ENCODE peak calls at places on chromosomes 4 and X, in eight cellular contexts. One of them, this sample, is unnamed.
A peak's percentile ranks its signal among the peaks of the same experiment; 100 is the strongest.

GRCh38 chr4:140635606-140636005 is 66.8 kb upstream of the UCP1 start:
- DNase-seq in MM.1S: no peak
- DNase-seq in PC-3: peak; percentile 69
- DNase-seq in IMR-90: no peak
- DNase-seq in PC-9: peak; percentile 75
- DNase-seq in SK-N-SH: no peak
- DNase-seq in H9: peak; percentile 44
- DNase-seq in fibroblast of lung: peak; percentile 64
- DNase-seq in this sample: peak; percentile 42

GRCh38 chr4:7844247-7844991 is 95.2 kb downstream of the AFAP1 start:
- DNase-seq in H9: peak; percentile 88
- DNase-seq in IMR-90: peak; percentile 99
- DNase-seq in PC-9: peak; percentile 67
- DNase-seq in MM.1S: peak; percentile 44
- DNase-seq in fibroblast of lung: peak; percentile 100
- DNase-seq in PC-3: peak; percentile 89
- DNase-seq in SK-N-SH: peak; percentile 73
- DNase-seq in this sample: peak; percentile 99

GRCh38 chr4:111781611-111782010 is 363.6 kb upstream of the FAM241A start:
- DNase-seq in PC-9: peak; percentile 40
- DNase-seq in H9: no peak
- DNase-seq in MM.1S: no peak
- DNase-seq in IMR-90: no peak
- DNase-seq in PC-3: peak; percentile 64
- DNase-seq in SK-N-SH: no peak
- DNase-seq in fibroblast of lung: peak; percentile 7
- DNase-seq in this sample: no peak

GRCh38 chr4:182560358-182560757 is 317.2 kb downstream of the TENM3 start:
- DNase-seq in PC-9: no peak
- DNase-seq in IMR-90: peak; percentile 76
- DNase-seq in fibroblast of lung: peak; percentile 77
- DNase-seq in H9: peak; percentile 88
- DNase-seq in MM.1S: no peak
- DNase-seq in PC-3: no peak
- DNase-seq in SK-N-SH: no peak
- DNase-seq in this sample: peak; percentile 65

GRCh38 chrX:149036086-149036485 is 469.0 kb downstream of the IDS start:
- DNase-seq in fibroblast of lung: no peak
- DNase-seq in PC-3: no peak
- DNase-seq in PC-9: no peak
- DNase-seq in SK-N-SH: no peak
- DNase-seq in H9: no peak
- DNase-seq in IMR-90: no peak
- DNase-seq in MM.1S: no peak
- DNase-seq in this sample: no peak

GRCh38 chrX:125096469-125096868 is 223.2 kb upstream of the TEX13C start:
- DNase-seq in SK-N-SH: no peak
- DNase-seq in MM.1S: no peak
- DNase-seq in fibroblast of lung: no peak
- DNase-seq in H9: no peak
- DNase-seq in PC-3: no peak
- DNase-seq in IMR-90: no peak
- DNase-seq in PC-9: no peak
- DNase-seq in this sample: no peak

GRCh38 chr4:167084326-167084725 is 150.0 kb downstream of the SPOCK3 start:
- DNase-seq in IMR-90: no peak
- DNase-seq in SK-N-SH: no peak
- DNase-seq in H9: no peak
- DNase-seq in MM.1S: no peak
- DNase-seq in fibroblast of lung: no peak
- DNase-seq in PC-3: no peak
- DNase-seq in PC-9: no peak
- DNase-seq in this sample: no peak

GRCh38 chrX:40573763-40574162 is 7.0 kb upstream of the ATP6AP2 start:
- DNase-seq in MM.1S: peak; percentile 37
- DNase-seq in H9: peak; percentile 43
- DNase-seq in PC-3: peak; percentile 50
- DNase-seq in PC-9: peak; percentile 10
- DNase-seq in fibroblast of lung: no peak
- DNase-seq in SK-N-SH: no peak
- DNase-seq in IMR-90: peak; percentile 11
- DNase-seq in this sample: no peak

GRCh38 chr4:147355849-147356248 is 125.0 kb upstream of the EDNRA start:
- DNase-seq in IMR-90: peak; percentile 97
- DNase-seq in PC-9: no peak
- DNase-seq in H9: no peak
- DNase-seq in MM.1S: no peak
- DNase-seq in SK-N-SH: no peak
- DNase-seq in fibroblast of lung: peak; percentile 91
- DNase-seq in PC-3: peak; percentile 62
- DNase-seq in this sample: peak; percentile 89

GRCh38 chrX:22247169-22247568 is 25.5 kb upstream of the CBLL2 start:
- DNase-seq in MM.1S: no peak
- DNase-seq in fibroblast of lung: peak; percentile 63
- DNase-seq in H9: no peak
- DNase-seq in PC-3: no peak
- DNase-seq in PC-9: no peak
- DNase-seq in SK-N-SH: no peak
- DNase-seq in IMR-90: peak; percentile 41
- DNase-seq in this sample: peak; percentile 50

GRCh38 chr4:183503497-183504063 is 1.3 kb upstream of the ING2 start:
- DNase-seq in SK-N-SH: no peak
- DNase-seq in PC-9: no peak
- DNase-seq in MM.1S: no peak
- DNase-seq in fibroblast of lung: no peak
- DNase-seq in H9: no peak
- DNase-seq in IMR-90: no peak
- DNase-seq in PC-3: peak; percentile 35
- DNase-seq in this sample: no peak

GRCh38 chr4:11418610-11419009 is 10.1 kb downstream of the HS3ST1 start:
- DNase-seq in fibroblast of lung: no peak
- DNase-seq in MM.1S: no peak
- DNase-seq in H9: no peak
- DNase-seq in PC-3: peak; percentile 12
- DNase-seq in IMR-90: peak; percentile 7
- DNase-seq in SK-N-SH: no peak
- DNase-seq in PC-9: no peak
- DNase-seq in this sample: no peak

GRCh38 chr4:188714488-188714887 is 575.2 kb downstream of the TRIML1 start:
- DNase-seq in fibroblast of lung: no peak
- DNase-seq in IMR-90: peak; percentile 23
- DNase-seq in SK-N-SH: no peak
- DNase-seq in PC-3: no peak
- DNase-seq in H9: no peak
- DNase-seq in PC-9: no peak
- DNase-seq in MM.1S: no peak
- DNase-seq in this sample: no peak

GRCh38 chr4:4981827-4982226 is 37.4 kb downstream of the CYTL1 start:
- DNase-seq in fibroblast of lung: no peak
- DNase-seq in IMR-90: no peak
- DNase-seq in PC-9: no peak
- DNase-seq in MM.1S: no peak
- DNase-seq in SK-N-SH: no peak
- DNase-seq in PC-3: no peak
- DNase-seq in H9: no peak
- DNase-seq in this sample: no peak

GRCh38 chrX:26100421-26100920 is 37.7 kb upstream of the MAGEB18 start:
- DNase-seq in PC-9: no peak
- DNase-seq in fibroblast of lung: no peak
- DNase-seq in MM.1S: no peak
- DNase-seq in IMR-90: no peak
- DNase-seq in PC-3: no peak
- DNase-seq in SK-N-SH: no peak
- DNase-seq in H9: no peak
- DNase-seq in this sample: no peak

GRCh38 chr4:23889814-23890269 is at the start of gene PPARGC1A:
- DNase-seq in fibroblast of lung: peak; percentile 61
- DNase-seq in IMR-90: peak; percentile 50
- DNase-seq in SK-N-SH: peak; percentile 11
- DNase-seq in PC-3: no peak
- DNase-seq in PC-9: no peak
- DNase-seq in MM.1S: peak; percentile 91
- DNase-seq in H9: no peak
- DNase-seq in this sample: peak; percentile 45

GRCh38 chr4:105895324-105895608 is at the start of gene NPNT:
- DNase-seq in H9: peak; percentile 44
- DNase-seq in PC-9: no peak
- DNase-seq in SK-N-SH: peak; percentile 60
- DNase-seq in IMR-90: no peak
- DNase-seq in fibroblast of lung: peak; percentile 4
- DNase-seq in PC-3: peak; percentile 51
- DNase-seq in MM.1S: peak; percentile 73
- DNase-seq in this sample: no peak

GRCh38 chrX:21946925-21947641 is 6.6 kb downstream of the SMS start:
- DNase-seq in PC-9: peak; percentile 12
- DNase-seq in MM.1S: no peak
- DNase-seq in IMR-90: peak; percentile 64
- DNase-seq in fibroblast of lung: peak; percentile 73
- DNase-seq in SK-N-SH: no peak
- DNase-seq in H9: peak; percentile 40
- DNase-seq in PC-3: peak; percentile 25
- DNase-seq in this sample: peak; percentile 67

DNA sequence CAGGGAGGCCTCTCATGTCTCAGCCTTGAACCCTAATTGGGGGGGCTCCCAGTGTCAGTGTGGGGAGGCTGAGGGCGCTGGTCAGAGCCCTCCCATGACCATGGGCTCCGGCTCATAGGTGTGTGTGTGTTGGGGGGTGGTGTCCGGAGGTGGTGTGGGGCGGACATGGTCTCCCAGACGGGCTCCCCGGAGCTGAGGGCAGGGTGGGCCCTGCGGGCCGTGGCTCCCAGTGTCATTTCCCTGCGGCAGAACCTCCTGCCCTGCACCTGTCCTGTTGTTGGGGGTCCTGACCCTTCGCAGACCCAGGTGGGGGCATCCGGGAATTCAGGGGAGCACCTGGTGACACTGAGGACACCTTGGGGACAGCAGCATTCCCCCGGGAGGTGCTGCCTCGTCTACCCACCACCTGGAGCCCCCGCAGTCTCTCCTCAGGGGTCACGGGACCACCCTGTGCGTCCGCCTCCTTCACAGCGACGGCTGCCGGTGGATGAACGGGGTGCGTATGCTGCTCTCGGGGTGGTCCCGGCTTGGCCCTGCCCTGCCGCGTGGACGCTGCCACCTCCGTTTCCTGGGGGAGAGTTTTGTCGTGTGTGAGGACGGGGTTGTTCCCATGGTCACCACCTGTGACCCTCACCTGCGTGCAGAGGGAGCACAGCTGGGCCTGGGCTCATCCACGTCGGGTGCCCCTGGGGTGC is 14.5 kb upstream of the GTPBP6 start:
- DNase-seq in fibroblast of lung: no peak
- DNase-seq in IMR-90: no peak
- DNase-seq in MM.1S: no peak
- DNase-seq in H9: no peak
- DNase-seq in PC-9: no peak
- DNase-seq in SK-N-SH: no peak
- DNase-seq in PC-3: no peak
- DNase-seq in this sample: no peak
- H3K9me3 ChIP-seq in fibroblast of lung: no peaks in the 10 kb centered on the region
- H3K9me3 ChIP-seq in IMR-90: peaks cover 2% of the 10 kb centered on the region
- H3K9me3 ChIP-seq in MM.1S: no peaks in the 10 kb centered on the region
- H3K9me3 ChIP-seq in H9: no peaks in the 10 kb centered on the region
- H3K9me3 ChIP-seq in PC-9: no peaks in the 10 kb centered on the region
- H3K9me3 ChIP-seq in SK-N-SH: no peaks in the 10 kb centered on the region
- H3K9me3 ChIP-seq in PC-3: no peaks in the 10 kb centered on the region
- H3K9me3 ChIP-seq in this sample: no peaks in the 10 kb centered on the region

DNA sequence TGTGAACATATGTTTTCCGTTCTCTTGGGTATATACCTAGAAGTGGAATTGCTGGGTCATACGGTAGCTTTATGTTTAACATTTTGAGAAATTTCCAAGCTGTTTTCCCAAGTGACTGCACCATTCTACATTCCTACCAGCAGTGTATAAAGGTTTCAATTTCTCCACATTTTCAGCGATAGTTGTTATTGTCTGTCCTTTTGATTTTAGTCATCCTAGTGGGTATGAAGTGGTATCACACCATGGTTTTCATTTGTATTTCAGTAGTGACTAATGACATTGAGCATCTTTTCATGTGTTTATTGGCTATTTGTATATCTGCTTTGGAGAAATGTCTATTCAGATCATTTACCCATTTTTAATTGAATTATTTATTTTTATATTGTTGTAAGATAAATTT is 2.4 kb downstream of the PPEF1 start:
- DNase-seq in PC-3: no peak
- DNase-seq in PC-9: no peak
- DNase-seq in MM.1S: no peak
- DNase-seq in fibroblast of lung: no peak
- DNase-seq in IMR-90: no peak
- DNase-seq in SK-N-SH: no peak
- DNase-seq in H9: no peak
- DNase-seq in this sample: no peak
- TF ChIP-seq CTCF in PC-3: no peak
- TF ChIP-seq CTCF in PC-9: no peak
- TF ChIP-seq CTCF in MM.1S: no peak
- TF ChIP-seq CTCF in fibroblast of lung: no peak
- TF ChIP-seq CTCF in IMR-90: no peak
- TF ChIP-seq CTCF in SK-N-SH: peak; percentile 22
- TF ChIP-seq CTCF in H9: peak; percentile 20
- TF ChIP-seq CTCF in this sample: no peak

DNA sequence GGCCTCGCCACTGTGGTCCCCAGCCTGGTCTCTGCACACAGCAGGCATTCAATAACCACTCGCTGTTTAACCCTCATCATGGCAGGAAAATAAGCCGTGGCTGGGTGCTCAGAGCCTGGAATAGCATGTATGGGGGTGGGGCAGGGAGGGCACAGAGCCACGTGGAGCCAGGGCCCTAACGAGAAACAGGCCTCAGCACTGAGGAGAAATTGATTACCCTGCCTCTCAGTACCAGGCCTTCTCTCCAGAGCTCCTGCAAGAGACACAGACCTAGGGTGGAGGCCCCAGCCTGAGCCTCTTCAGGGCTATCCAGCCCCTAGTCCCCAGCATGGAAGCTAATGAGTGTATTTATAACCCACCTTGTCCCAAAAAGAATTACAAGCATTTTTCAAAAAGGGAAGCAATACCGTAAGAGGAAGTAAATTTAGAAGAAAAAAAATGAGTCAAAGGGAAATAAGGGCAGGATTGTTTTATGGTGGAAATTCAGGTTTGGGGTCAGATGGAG is 102.1 kb upstream of the RBPJ start:
- DNase-seq in IMR-90: no peak
- DNase-seq in MM.1S: no peak
- DNase-seq in fibroblast of lung: no peak
- DNase-seq in PC-9: no peak
- DNase-seq in SK-N-SH: peak; percentile 56
- DNase-seq in H9: no peak
- DNase-seq in PC-3: no peak
- DNase-seq in this sample: no peak
- H2AFZ ChIP-seq in IMR-90: peak overlapping the region; percentile 61
- H2AFZ ChIP-seq in MM.1S: no peak overlapping the region
- H2AFZ ChIP-seq in fibroblast of lung: no peak overlapping the region
- H2AFZ ChIP-seq in PC-9: peak overlapping the region; percentile 43
- H2AFZ ChIP-seq in SK-N-SH: no peak overlapping the region
- H2AFZ ChIP-seq in H9: no peak overlapping the region
- H2AFZ ChIP-seq in PC-3: no peak overlapping the region
- H2AFZ ChIP-seq in this sample: no peak overlapping the region

DNA sequence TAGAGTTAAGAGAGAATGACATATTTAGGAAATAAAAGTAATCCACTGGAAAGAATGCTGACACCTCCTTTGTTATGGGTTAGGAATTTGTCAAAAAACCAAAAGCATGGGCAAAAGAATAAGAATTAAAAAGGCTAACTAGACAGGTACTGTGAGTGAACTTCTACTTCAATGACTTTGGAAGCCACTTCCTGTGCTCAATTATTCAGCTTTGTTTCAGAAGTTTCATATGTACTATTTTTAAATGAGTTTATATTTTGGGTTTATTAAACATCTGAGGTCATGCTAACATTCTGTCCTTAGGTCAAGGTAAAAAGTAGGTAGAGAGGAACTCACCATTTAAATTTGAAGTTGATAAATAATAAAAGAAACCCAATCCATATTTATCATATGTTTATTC is 106.7 kb upstream of the CXorf51A start:
- DNase-seq in PC-3: no peak
- DNase-seq in PC-9: no peak
- DNase-seq in IMR-90: no peak
- DNase-seq in MM.1S: peak; percentile 76
- DNase-seq in SK-N-SH: no peak
- DNase-seq in fibroblast of lung: no peak
- DNase-seq in H9: no peak
- DNase-seq in this sample: no peak
- H3K9me3 ChIP-seq in PC-3: peaks cover 6% of the 10 kb centered on the region
- H3K9me3 ChIP-seq in PC-9: no peaks in the 10 kb centered on the region
- H3K9me3 ChIP-seq in IMR-90: peaks cover 1% of the 10 kb centered on the region
- H3K9me3 ChIP-seq in MM.1S: no peaks in the 10 kb centered on the region
- H3K9me3 ChIP-seq in SK-N-SH: no peaks in the 10 kb centered on the region
- H3K9me3 ChIP-seq in fibroblast of lung: no peaks in the 10 kb centered on the region
- H3K9me3 ChIP-seq in H9: peaks cover 14% of the 10 kb centered on the region
- H3K9me3 ChIP-seq in this sample: no peaks in the 10 kb centered on the region